ENCODE peak calls at places on chromosomes 12 and 14, in five cellular contexts. M is endodermal cell, T is mammary epithelial cell, G is adipocyte, U is DND-41. Z is an unnamed sample. For H3K9me3, the result is how much of the 10 kb centered on the place peaks cover.

GRCh38 chr12:58812229-58812628 is 108.1 kb downstream of the LRIG3 start:
- DNase-seq in T (no peak), M (no peak), G (no peak), U (no peak), Z (no peak)

GRCh38 chr12:120214626-120215356 is 13.9 kb upstream of the RPLP0 start:
- DNase-seq in T (no peak), M (peak), G (no peak), U (no peak), Z (peak)

GRCh38 chr14:77707355-77707723 is 484 bp downstream of the ALKBH1 start:
- DNase-seq in T (peak), M (peak), G (peak), U (no peak), Z (no peak)

GRCh38 chr14:79256311-79256879 is 954.9 kb downstream of the DIO2 start:
- DNase-seq in G (no peak), T (no peak), U (no peak), M (peak), Z (no peak)

GRCh38 chr14:54207075-54207474 is 189.7 kb upstream of the CDKN3 start:
- DNase-seq in U (no peak), M (no peak), T (peak), G (peak), Z (no peak)

GRCh38 chr12:57491393-57492280 is 3.8 kb downstream of the MARS1 start:
- DNase-seq in M (no peak), T (no peak), G (no peak), U (no peak), Z (no peak)

GRCh38 chr14:44897844-44898151 is 63.9 kb downstream of the KLHL28 start:
- DNase-seq in U (no peak), T (no peak), G (no peak), M (no peak), Z (no peak)

GRCh38 chr12:2691001-2691339 is 103.8 kb upstream of the FKBP4 start:
- DNase-seq in M (peak), U (no peak), T (no peak), G (no peak), Z (peak)

GRCh38 chr12:63036216-63036973 is 101.4 kb upstream of the PPM1H start:
- DNase-seq in G (no peak), U (no peak), M (no peak), T (no peak), Z (no peak)

GRCh38 chr14:91257328-91258020 is 13.0 kb upstream of the GPR68 start:
- DNase-seq in T (no peak), U (no peak), M (peak), G (no peak), Z (no peak)

GRCh38 chr12:109579639-109580038 is 6.0 kb downstream of the MVK start:
- DNase-seq in G (no peak), U (no peak), T (no peak), M (no peak), Z (no peak)

GRCh38 chr12:53890081-53890480 is 48.5 kb upstream of the HOXC13 start:
- DNase-seq in G (no peak), M (no peak), U (no peak), T (no peak), Z (no peak)

GRCh38 chr12:1716911-1717310 is 26.0 kb downstream of the ADIPOR2 start:
- DNase-seq in U (no peak), M (no peak), T (no peak), G (no peak), Z (no peak)

GRCh38 chr12:31460024-31460423 is 130.9 kb downstream of the DENND5B start:
- DNase-seq in U (no peak), M (no peak), T (no peak), G (no peak), Z (no peak)

GRCh38 chr14:99687284-99688209 is 3.4 kb downstream of the CYP46A1 start:
- DNase-seq in U (no peak), G (no peak), T (no peak), M (peak), Z (no peak)

GRCh38 chr12:10540776-10541205 is 35.1 kb downstream of the EIF2S3B start:
- DNase-seq in M (no peak), T (peak), U (no peak), G (peak), Z (no peak)

GRCh38 chr12:129049917-129050316 is 196.6 kb downstream of the GLT1D1 start:
- DNase-seq in T (no peak), G (peak), M (peak), U (peak), Z (no peak)

GRCh38 chr14:29842228-29842627 is 85.4 kb downstream of the PRKD1 start:
- DNase-seq in G (no peak), T (no peak), U (no peak), M (no peak), Z (no peak)

GRCh38 chr14:29836395-29836794 is 91.3 kb downstream of the PRKD1 start:
- DNase-seq in M (no peak), U (no peak), G (no peak), T (no peak), Z (no peak)

DNA sequence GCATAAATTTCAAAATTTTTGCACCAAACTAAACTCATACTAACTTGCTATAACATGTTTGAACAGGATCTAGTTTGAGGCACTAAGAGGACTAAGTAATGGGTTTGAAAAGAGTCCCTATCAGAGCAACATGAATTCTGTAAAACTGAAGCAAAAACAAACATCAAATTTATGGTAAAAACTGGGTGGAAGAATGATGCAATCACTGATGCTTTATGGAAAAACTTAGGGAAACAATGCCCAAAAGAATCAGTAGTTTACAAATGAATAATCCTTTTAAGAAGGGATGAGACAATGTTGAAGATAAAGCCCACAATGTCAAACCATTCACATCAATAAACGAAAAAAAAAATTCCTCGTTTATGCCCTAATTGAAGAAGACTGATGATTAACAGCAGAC is 88.9 kb downstream of the PRKD1 start:
- DNase-seq in T (no peak), U (no peak), G (no peak), M (no peak), Z (no peak)
- H3K9me3 ChIP-seq in T (under half), U (under half), G (under half), M (under half), Z (under half)

DNA sequence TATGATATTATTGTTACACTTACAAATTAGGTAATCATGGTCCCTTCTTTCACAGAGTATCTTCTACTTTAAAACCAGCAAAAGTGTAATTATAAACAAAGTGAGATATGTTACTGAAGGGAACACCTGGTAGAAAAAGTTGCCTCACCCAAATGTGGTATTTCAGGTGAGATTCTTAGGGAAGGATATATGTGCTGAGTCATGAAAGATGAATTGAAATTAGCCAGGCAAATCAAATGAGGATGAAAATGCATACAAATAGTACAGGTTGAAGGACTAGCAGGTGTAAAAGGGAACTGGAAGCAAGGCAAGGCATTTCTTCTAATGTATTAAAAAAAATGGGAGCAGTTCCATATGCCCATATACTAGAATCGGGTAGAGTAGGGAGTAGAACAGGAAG is 220.9 kb downstream of the PRKD1 start:
- DNase-seq in T (no peak), U (no peak), G (no peak), M (no peak), Z (no peak)
- H3K9ac ChIP-seq in T (no peak), U (no peak), G (no peak), M (no peak), Z (no peak)

GRCh38 chr14:105646175-105646574 is 119.8 kb downstream of the TMEM121 start:
- DNase-seq in G (no peak), U (no peak), M (no peak), T (no peak), Z (peak)
- H3K9me3 ChIP-seq in G (under half), U (under half), M (under half), T (under half), Z (under half)

GRCh38 chr12:47819902-47820630 is at the start of gene HDAC7:
- DNase-seq in G (peak), M (peak), U (peak), T (peak), Z (peak)

GRCh38 chr12:47819544-47819901 is 180 bp downstream of the HDAC7 start:
- DNase-seq in U (no peak), T (no peak), M (no peak), G (no peak), Z (no peak)

GRCh38 chr12:47818007-47818376 is 1.7 kb downstream of the HDAC7 start:
- DNase-seq in U (no peak), M (no peak), T (no peak), G (no peak), Z (peak)

GRCh38 chr12:47818382-47818700 is 1.4 kb downstream of the HDAC7 start:
- DNase-seq in M (no peak), U (no peak), G (no peak), T (no peak), Z (no peak)

DNA sequence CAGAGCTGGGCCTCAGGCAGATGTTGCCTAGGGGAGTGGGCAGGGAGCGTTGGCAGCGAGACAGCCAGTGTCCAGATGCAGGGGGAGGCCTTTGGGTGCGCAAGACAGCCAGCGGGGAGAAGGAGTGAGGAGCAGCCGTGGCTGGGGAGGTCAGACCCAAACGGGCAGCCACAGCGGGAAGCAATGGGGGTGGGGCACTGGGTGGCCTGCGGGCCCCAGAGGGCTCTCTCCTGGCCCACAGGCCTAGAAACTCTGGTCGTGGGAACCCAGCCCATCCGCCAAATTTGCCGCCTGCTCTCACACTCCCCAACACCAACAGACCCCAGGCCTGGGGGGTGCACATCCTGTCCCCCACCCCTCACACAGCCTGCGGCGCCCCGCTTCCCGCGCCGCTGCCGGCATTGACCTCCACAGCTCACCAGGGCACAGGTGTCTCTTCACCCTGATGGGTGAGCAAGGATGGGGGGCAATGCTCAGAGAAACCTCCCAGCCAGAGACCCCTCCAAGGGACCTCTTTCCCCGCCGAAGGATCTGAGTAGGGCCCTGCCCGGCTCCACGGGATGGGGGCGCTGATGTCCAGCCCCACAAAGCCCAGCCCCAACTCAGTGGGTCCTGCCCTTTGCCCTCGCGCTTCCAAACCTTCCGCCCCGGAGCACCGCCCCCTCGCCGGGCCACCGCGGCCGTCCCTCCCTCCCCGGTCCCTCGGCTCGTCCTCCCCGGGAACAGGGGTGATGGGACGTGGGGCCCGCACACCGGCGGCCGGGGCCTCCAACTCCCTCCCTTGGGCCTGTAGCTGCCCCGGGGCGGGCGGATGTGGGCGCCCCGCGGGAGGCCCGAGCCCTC is 781 bp downstream of the HDAC7 start:
- DNase-seq in G (peak), U (peak), M (peak), T (no peak), Z (peak)
- H3K9ac ChIP-seq in G (peak), U (peak), M (peak), T (peak), Z (peak)

GRCh38 chr12:48311313-48311712 is 39.4 kb downstream of the ZNF641 start:
- DNase-seq in U (no peak), T (no peak), G (no peak), M (no peak), Z (no peak)
- H3K9me3 ChIP-seq in U (under half), T (under half), G (under half), M (under half), Z (under half)

DNA sequence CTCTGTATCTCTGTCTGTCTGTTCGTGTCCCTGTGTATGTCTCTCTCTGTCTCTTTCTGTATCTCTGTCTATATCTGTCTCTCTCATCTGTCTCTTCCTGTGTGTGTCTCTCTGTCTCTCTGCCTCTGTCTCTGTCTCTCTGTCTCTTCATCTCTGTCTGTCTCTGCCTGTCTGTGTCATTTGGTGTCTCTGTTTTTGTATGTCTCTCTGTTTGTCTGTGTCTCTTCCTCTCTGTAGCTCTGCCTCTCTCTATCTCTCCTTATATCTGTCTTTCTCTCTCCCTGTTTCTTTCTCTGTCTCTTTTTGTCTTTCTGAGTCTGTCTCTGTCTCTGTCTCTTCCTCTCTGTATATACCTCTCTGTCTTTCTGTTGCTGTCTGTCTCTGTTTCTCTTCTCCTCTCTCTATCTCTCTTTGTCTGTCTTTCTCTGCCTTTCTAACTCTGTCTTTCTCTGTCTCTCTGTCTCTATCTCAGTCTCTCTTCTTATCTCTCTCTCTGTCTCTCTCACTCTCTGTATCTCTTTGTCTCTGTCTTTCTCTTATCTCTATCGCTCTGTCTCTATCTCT is 50.2 kb downstream of the TMEM121 start:
- DNase-seq in T (no peak), G (no peak), M (peak), U (no peak), Z (no peak)
- H3K9ac ChIP-seq in T (no peak), G (no peak), M (no peak), U (no peak), Z (no peak)

DNA sequence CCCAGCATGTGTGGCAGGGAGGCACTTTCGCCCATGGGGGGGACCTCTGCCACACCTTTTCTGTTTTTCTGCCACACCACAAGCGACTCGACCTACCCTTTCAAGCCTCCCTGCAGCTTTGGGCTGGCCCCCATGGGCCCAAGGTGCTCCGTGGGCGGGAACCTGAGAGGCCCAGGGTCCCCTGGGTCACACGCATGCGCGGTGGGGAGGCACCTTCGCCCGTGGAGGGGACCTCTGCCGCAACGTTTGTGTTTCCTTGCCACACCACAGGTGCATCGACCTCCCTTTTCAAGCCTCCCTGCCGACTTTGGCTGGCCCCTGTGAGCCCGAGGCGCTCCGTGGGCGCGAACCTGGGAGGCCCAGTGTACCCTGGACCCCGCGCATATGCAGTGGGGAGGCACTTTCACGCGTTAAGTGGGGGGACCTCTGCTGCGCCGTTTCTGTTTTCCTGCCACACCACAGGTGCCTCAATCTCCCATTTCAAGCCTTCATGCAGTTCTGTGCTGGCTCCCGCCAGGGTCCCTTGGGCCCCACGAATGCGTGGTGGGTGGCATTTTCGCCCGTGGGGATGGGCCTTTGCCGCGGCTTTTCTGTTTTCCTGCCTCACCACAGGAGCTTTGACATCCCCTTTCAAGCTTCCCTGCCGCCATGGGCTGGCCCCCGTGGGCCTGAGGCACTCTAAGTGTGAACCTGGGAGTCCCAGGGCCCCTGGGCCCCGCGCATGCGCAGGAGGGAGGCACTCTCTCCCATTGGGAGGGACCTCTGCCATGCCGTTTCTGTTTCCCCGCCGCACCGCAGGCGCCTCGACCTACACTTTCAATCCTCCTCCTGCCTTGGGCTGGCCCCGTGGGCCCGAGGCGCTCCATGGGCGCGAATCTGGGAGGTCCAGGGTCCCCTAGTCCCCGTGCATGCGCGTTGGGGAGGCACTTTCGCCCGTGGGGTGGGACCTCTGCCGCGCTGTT is 332.2 kb downstream of the ALG10 start:
- DNase-seq in U (no peak), T (no peak), G (no peak), M (no peak), Z (no peak)
- H3K9me3 ChIP-seq in U (half or more), T (under half), G (under half), M (under half), Z (under half)

DNA sequence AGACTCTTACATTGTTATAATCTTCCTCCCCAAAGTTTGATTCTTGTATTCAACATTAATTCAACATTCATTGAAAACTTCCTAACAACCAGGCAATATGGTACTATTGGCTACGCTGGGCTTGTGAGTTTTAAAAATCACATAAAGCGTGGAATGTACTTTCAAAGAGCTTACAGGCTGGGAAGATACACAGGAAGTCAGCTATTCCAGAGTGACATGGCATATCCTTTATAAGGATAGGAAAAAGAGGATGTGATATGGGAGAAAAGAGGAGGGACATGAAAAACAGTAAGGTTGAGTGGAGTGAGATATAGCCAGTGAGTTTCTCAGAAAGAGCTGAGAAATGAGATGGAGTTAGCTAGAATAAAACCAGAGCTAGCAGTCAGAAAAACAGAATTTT is 103.6 kb upstream of the ATF7IP start:
- DNase-seq in U (no peak), M (no peak), T (no peak), G (no peak), Z (no peak)
- H3K9ac ChIP-seq in U (no peak), M (no peak), T (no peak), G (no peak), Z (no peak)

GRCh38 chr12:102167821-102168605 is 29.6 kb downstream of the PMCH start:
- DNase-seq in U (no peak), T (no peak), G (peak), M (no peak), Z (no peak)

DNA sequence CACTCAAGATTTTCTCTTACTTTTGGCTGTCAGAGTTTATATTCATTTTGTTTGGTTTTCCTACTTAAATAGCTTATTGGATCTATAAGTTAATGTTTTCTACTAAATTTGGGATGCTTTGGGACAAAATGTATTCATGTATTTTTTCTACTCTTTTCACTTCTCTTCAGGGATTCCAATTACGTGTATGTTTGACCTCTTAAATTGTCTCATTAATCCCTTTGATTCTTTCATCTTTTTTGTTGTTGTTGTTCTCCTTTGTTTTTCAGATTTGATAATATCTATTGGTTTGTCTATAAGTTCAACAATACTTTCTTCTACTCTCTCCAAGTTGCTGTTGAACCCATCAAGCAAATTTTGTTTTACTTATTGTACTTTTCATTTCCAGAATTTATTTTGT is 34.2 kb downstream of the PMCH start:
- DNase-seq in T (no peak), M (no peak), U (no peak), G (no peak), Z (no peak)
- H3K9me3 ChIP-seq in T (under half), M (under half), U (under half), G (under half), Z (under half)

Z was measured in kidney.